ENCODE peak calls at places on chromosomes 3 and 15, in eight cellular contexts. W is HCT116, M is caudate nucleus, Y is aorta, Q is neural progenitor cell, L is AG04450, J is psoas muscle, U is endodermal cell. F is an unnamed sample.

GRCh38 chr3:64267774-64268604 is 42.7 kb upstream of the PRICKLE2 start:
- DNase-seq in W (no peak), M (peak), Y (peak), Q (peak), L (peak), J (peak), U (peak), F (peak)

GRCh38 chr3:57691411-57692133 is 1.3 kb downstream of the DENND6A start:
- DNase-seq in W (no peak), M (no peak), Y (no peak), Q (no peak), L (no peak), J (no peak), U (no peak), F (no peak)

GRCh38 chr3:8733332-8734094 is at the start of gene CAV3:
- DNase-seq in W (no peak), M (no peak), Y (peak), Q (no peak), L (no peak), J (peak), U (no peak), F (no peak)

GRCh38 chr3:107629556-107629955 is 106.8 kb downstream of the BBX start:
- DNase-seq in W (no peak), M (no peak), Y (no peak), Q (no peak), L (no peak), J (no peak), U (no peak), F (no peak)

GRCh38 chr15:68698708-68699107 is 119.9 kb downstream of the CORO2B start:
- DNase-seq in W (no peak), M (no peak), Y (no peak), Q (no peak), L (no peak), J (no peak), U (no peak), F (no peak)

GRCh38 chr3:11567516-11568467 is 75.9 kb downstream of the VGLL4 start:
- DNase-seq in W (peak), M (no peak), Y (peak), Q (no peak), L (no peak), J (peak), U (no peak), F (peak)

GRCh38 chr3:183308746-183309145 is 55.7 kb downstream of the B3GNT5 start:
- DNase-seq in W (no peak), M (no peak), Y (no peak), Q (no peak), L (no peak), J (no peak), U (no peak), F (no peak)

GRCh38 chr3:176078916-176079315 is 1118.4 kb downstream of the TBL1XR1 start:
- DNase-seq in W (no peak), M (no peak), Y (no peak), Q (no peak), L (no peak), J (no peak), U (no peak), F (no peak)

GRCh38 chr3:14082108-14082657 is 42.5 kb downstream of the CHCHD4 start:
- DNase-seq in W (no peak), M (no peak), Y (no peak), Q (no peak), L (no peak), J (no peak), U (no peak), F (no peak)

GRCh38 chr3:196274585-196274984 is 12.9 kb downstream of the PCYT1A start:
- DNase-seq in W (no peak), M (no peak), Y (no peak), Q (no peak), L (no peak), J (no peak), U (no peak), F (no peak)

GRCh38 chr15:89551502-89551901 is 23.8 kb upstream of the TICRR start:
- DNase-seq in W (no peak), M (no peak), Y (no peak), Q (no peak), L (no peak), J (no peak), U (no peak), F (peak)

GRCh38 chr3:114709102-114709501 is 415.3 kb downstream of the TIGIT start:
- DNase-seq in W (no peak), M (no peak), Y (no peak), Q (no peak), L (peak), J (no peak), U (no peak), F (peak)

DNA sequence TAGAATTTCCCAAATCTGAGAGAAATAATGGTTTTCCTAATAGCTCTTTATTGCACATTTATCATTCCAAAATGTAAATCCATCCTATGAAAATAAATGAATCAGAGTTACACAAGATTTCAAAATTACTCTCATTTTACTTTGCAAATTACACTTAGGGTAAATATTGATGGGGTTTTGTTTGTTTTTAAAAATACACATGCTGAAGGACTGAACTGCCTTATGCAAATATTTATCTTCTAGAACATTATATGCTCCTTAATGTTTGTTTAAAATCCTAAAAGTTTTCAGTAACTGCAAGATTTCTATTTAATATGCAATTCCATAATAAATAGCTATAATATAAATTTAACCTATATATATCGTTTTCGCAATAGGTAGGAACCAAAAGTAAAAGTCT is 38.2 kb downstream of the FOXP1 start:
- DNase-seq in W (no peak), M (no peak), Y (no peak), Q (no peak), L (no peak), J (no peak), U (no peak), F (no peak)
- H3K27ac ChIP-seq in W (no peak), M (no peak), Y (no peak), Q (no peak), L (no peak), J (no peak), U (no peak), F (no peak)

DNA sequence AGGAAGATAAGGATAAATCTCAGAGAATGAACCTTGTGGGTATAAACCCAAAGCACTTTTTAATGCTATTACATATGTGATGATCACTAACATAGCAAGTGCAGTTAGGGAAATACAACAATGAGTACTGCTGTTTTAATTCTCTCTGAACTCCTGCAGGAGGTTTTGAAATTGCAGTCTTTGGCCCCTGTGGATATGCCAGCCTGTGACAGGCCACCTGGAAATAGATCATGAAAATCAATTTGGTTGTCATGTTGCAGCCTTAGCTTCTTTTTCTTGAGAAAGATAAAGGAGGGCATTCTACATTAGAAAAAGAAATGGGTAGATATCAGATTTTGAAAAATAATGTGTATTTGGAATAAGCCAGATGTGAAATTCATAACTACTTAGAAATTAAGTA is 103.6 kb downstream of the RSRC1 start:
- DNase-seq in W (no peak), M (no peak), Y (no peak), Q (no peak), L (no peak), J (no peak), U (no peak), F (no peak)
- H3K27ac ChIP-seq in W (no peak), M (no peak), Y (no peak), Q (no peak), L (no peak), J (no peak), U (no peak), F (no peak)

GRCh38 chr3:116440196-116440595 is 5.1 kb downstream of the LSAMP start:
- DNase-seq in W (no peak), M (no peak), Y (no peak), Q (peak), L (peak), J (no peak), U (no peak), F (peak)

GRCh38 chr3:116441652-116442051 is 3.6 kb downstream of the LSAMP start:
- DNase-seq in W (no peak), M (no peak), Y (no peak), Q (peak), L (no peak), J (no peak), U (no peak), F (no peak)

GRCh38 chr3:116444099-116444700 is 1.1 kb downstream of the LSAMP start:
- DNase-seq in W (no peak), M (no peak), Y (no peak), Q (peak), L (no peak), J (no peak), U (no peak), F (no peak)

GRCh38 chr3:116443096-116443793 is 2.0 kb downstream of the LSAMP start:
- DNase-seq in W (no peak), M (no peak), Y (no peak), Q (peak), L (no peak), J (no peak), U (peak), F (no peak)

GRCh38 chr3:116442331-116443021 is 2.8 kb downstream of the LSAMP start:
- DNase-seq in W (no peak), M (no peak), Y (no peak), Q (peak), L (no peak), J (no peak), U (no peak), F (no peak)
- H3K27ac ChIP-seq in W (no peak), M (no peak), Y (no peak), Q (no peak), L (no peak), J (no peak), U (no peak), F (no peak)

GRCh38 chr3:10357095-10357494 is 36.2 kb upstream of the SEC13 start:
- DNase-seq in W (no peak), M (no peak), Y (no peak), Q (no peak), L (no peak), J (peak), U (no peak), F (no peak)
- H3K27ac ChIP-seq in W (no peak), M (no peak), Y (no peak), Q (no peak), L (peak), J (no peak), U (no peak), F (no peak)

DNA sequence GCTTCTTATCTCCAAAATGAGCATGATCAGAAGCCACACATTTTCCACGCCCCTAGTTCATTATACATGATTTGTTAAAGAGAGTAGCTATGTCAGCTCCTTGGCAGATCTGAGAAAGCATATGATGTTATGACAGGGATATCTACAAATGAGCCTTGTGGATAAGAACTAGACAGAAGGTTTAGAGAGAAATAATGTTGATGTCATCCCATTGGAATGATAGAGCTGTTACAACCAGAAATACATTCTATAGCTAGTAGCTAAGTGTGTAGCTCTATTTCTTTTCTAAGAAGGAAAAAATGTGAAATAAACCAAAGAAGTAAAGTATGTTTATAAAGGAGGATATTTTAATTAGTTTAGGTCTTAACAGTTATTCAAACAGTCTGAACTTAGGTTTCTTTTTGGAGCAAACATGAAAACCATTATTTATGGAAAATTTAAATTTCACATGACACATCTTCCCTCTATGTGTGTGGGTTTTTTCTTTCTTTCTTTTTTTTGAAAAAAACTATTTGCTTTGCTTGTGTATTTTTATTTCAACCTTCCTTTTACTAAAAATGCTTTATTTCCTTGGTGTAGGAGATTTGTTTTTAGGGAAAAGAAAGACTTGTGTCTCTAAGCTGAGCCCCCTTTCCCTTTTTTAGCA is 167.7 kb downstream of the GHSR start:
- DNase-seq in W (no peak), M (no peak), Y (no peak), Q (no peak), L (peak), J (no peak), U (no peak), F (peak)
- H3K27ac ChIP-seq in W (no peak), M (no peak), Y (no peak), Q (no peak), L (peak), J (peak), U (no peak), F (no peak)

DNA sequence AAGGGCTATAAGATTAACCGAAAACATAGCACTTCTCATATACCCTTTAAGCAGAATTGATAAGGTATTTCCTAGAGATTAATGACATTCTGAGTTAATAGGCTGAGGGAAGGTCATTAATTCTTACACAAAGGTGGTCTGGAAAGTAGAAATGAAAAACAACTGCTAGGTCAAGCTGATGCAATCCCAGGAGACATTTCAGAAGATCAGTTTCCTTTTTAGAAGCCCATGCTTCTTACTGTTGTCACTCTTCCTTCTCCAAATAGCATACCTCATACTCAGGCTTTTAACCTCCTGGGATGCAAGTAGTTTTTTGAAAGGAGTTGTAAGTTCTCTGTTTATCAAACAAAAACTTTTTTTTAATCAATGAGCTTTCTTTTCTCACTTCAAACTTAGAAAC is 8.8 kb downstream of the FILIP1L start:
- DNase-seq in W (no peak), M (no peak), Y (no peak), Q (no peak), L (no peak), J (no peak), U (no peak), F (no peak)
- H3K27ac ChIP-seq in W (no peak), M (no peak), Y (peak), Q (no peak), L (no peak), J (peak), U (no peak), F (peak)

F was measured in foreskin keratinocyte.